ENCODE peak calls at places on chromosome 16, in eight cellular contexts. J is activated CD4-positive, alpha-beta T cell treated with anti-CD3 and anti-CD28 coated beads for 4 hours; B is sigmoid colon; O is fibroblast of the aortic adventitia; X is HAP-1; U is stimulated activated CD4-positive, alpha-beta T cell treated with anti-CD3 and anti-CD28 coated beads, Interleukin-4, amount 100 ng/mL, for 1 hour; Y is T-helper 2 cell; Q is left ventricle myocardium superior. F is an unnamed sample.

GRCh38 chr16:4576008-4576407 is 19.9 kb downstream of the C16orf96 start:
- DNase-seq in X (no peak), Q (no peak), J (no peak), O (no peak), U (no peak), Y (no peak), B (no peak), F (no peak)

GRCh38 chr16:67027046-67027445 is 1.9 kb upstream of the CBFB start:
- DNase-seq in Q (no peak), B (peak; percentile 41), Y (no peak), O (no peak), J (no peak), X (no peak), U (no peak), F (no peak)

GRCh38 chr16:10338426-10338825 is 47.4 kb upstream of the ATF7IP2 start:
- DNase-seq in X (no peak), Y (no peak), Q (no peak), B (peak; percentile 71), U (no peak), J (no peak), O (no peak), F (peak; percentile 26)

GRCh38 chr16:82093901-82094300 is 58.8 kb downstream of the HSD17B2 start:
- DNase-seq in Y (peak; percentile 19), B (no peak), U (no peak), J (no peak), O (peak; percentile 12), Q (no peak), X (no peak), F (peak; percentile 14)

GRCh38 chr16:19502395-19503131 is 19.3 kb downstream of the GDE1 start:
- DNase-seq in Q (peak; percentile 63), O (peak; percentile 84), U (peak; percentile 63), Y (peak; percentile 58), X (peak; percentile 85), J (peak; percentile 59), B (peak; percentile 77), F (peak; percentile 84)

GRCh38 chr16:22008215-22009142 is 568 bp downstream of the MOSMO start:
- DNase-seq in Q (peak; percentile 37), U (peak; percentile 13), Y (peak; percentile 38), X (peak; percentile 47), O (no peak), J (no peak), B (peak; percentile 70), F (peak; percentile 48)

GRCh38 chr16:73183678-73184092 is 135.8 kb upstream of the ZFHX3 start:
- DNase-seq in J (no peak), B (peak; percentile 75), U (no peak), X (no peak), Q (peak; percentile 44), O (peak; percentile 68), Y (no peak), F (no peak)

GRCh38 chr16:78673884-78674283 is 574.4 kb downstream of the WWOX start:
- DNase-seq in Q (no peak), J (no peak), B (no peak), Y (no peak), U (no peak), O (no peak), X (no peak), F (no peak)

GRCh38 chr16:2900526-2901075 is 11.1 kb upstream of the FLYWCH1 start:
- DNase-seq in B (no peak), Y (no peak), X (no peak), Q (no peak), U (no peak), J (no peak), O (no peak), F (no peak)